ENCODE peak calls at places on chromosomes 1 and 21, in seven cellular contexts. Q, T, C, F, J, S and R are unnamed samples.
A peak's percentile ranks its signal among the peaks of the same experiment; 100 is the strongest.

GRCh38 chr1:165060285-165060793 is 296.2 kb downstream of the LMX1A start:
- DNase-seq in T (no peak), J (no peak), Q (no peak), F (no peak), S (no peak), C (no peak), R (no peak)

GRCh38 chr21:35529141-35529863 is 480.2 kb upstream of the RUNX1 start:
- DNase-seq in C (no peak), F (no peak), T (no peak), S (no peak), Q (no peak), J (no peak), R (peak; percentile 66)

GRCh38 chr1:182674346-182675246 is 9.8 kb downstream of the RGS8 start:
- DNase-seq in S (no peak), T (peak; percentile 55), C (no peak), Q (no peak), J (no peak), F (no peak), R (no peak)

GRCh38 chr1:171563675-171564074 is 58.4 kb upstream of the MYOCOS start:
- DNase-seq in T (no peak), C (no peak), Q (no peak), F (no peak), S (no peak), J (no peak), R (no peak)

GRCh38 chr1:199283814-199284213 is 645.0 kb downstream of the PTPRC start:
- DNase-seq in C (no peak), F (no peak), Q (no peak), J (no peak), T (no peak), S (no peak), R (peak; percentile 34)

GRCh38 chr1:227416156-227416865 is 98.0 kb upstream of the CDC42BPA start:
- DNase-seq in S (no peak), T (no peak), C (no peak), F (no peak), J (no peak), Q (no peak), R (no peak)

GRCh38 chr1:53682369-53682685 is 56.6 kb downstream of the GLIS1 start:
- DNase-seq in Q (no peak), T (no peak), F (no peak), S (no peak), C (no peak), J (no peak), R (no peak)

GRCh38 chr1:233168384-233168783 is 127.1 kb downstream of the PCNX2 start:
- DNase-seq in C (peak; percentile 16), J (no peak), S (no peak), F (no peak), T (no peak), Q (no peak), R (no peak)

GRCh38 chr1:198643001-198643400 is 4.2 kb downstream of the PTPRC start:
- DNase-seq in F (no peak), T (no peak), S (no peak), Q (no peak), C (no peak), J (no peak), R (no peak)

GRCh38 chr21:37654596-37654995 is 261.7 kb downstream of the KCNJ6 start:
- DNase-seq in C (no peak), F (no peak), Q (no peak), T (no peak), S (no peak), J (no peak), R (no peak)

GRCh38 chr1:100115524-100115923 is 17.2 kb downstream of the SASS6 start:
- DNase-seq in Q (no peak), S (no peak), F (no peak), J (no peak), T (no peak), C (no peak), R (no peak)

GRCh38 chr1:241582921-241583321 is 50.7 kb downstream of the KMO start:
- DNase-seq in Q (no peak), C (no peak), T (peak; percentile 6), F (no peak), S (no peak), J (no peak), R (no peak)

GRCh38 chr1:159916240-159917051 is 8.9 kb downstream of the TAGLN2 start:
- DNase-seq in F (peak; percentile 98), J (peak; percentile 84), C (peak; percentile 91), T (peak; percentile 77), Q (no peak), S (no peak), R (no peak)

GRCh38 chr1:99503276-99503747 is 142.6 kb upstream of the PALMD start:
- DNase-seq in Q (no peak), C (no peak), T (no peak), F (no peak), S (no peak), J (no peak), R (no peak)

GRCh38 chr1:77976433-77977076 is 2.3 kb downstream of the FUBP1 start:
- DNase-seq in J (peak; percentile 18), C (peak; percentile 24), S (no peak), T (no peak), Q (no peak), F (no peak), R (no peak)

GRCh38 chr1:171645553-171646336 is 6.7 kb downstream of the MYOC start:
- DNase-seq in Q (no peak), C (no peak), J (no peak), S (no peak), F (no peak), T (no peak), R (no peak)

GRCh38 chr1:233662503-233663105 is 48.7 kb downstream of the KCNK1 start:
- DNase-seq in J (no peak), Q (no peak), T (no peak), F (no peak), S (no peak), C (no peak), R (no peak)

GRCh38 chr1:163066686-163067085 is 2.5 kb upstream of the RGS4 start:
- DNase-seq in S (no peak), C (no peak), F (no peak), J (no peak), Q (no peak), T (no peak), R (no peak)

GRCh38 chr1:163069142-163069541 is at the start of gene RGS4:
- DNase-seq in S (no peak), F (no peak), J (peak; percentile 93), Q (peak; percentile 63), C (peak; percentile 94), T (peak; percentile 95), R (no peak)

GRCh38 chr1:163066168-163066567 is 3.0 kb upstream of the RGS4 start:
- DNase-seq in Q (no peak), T (no peak), S (no peak), C (no peak), F (no peak), J (no peak), R (no peak)

GRCh38 chr1:163069655-163070277 is 605 bp downstream of the RGS4 start:
- DNase-seq in J (no peak), Q (no peak), C (no peak), F (no peak), T (no peak), S (no peak), R (no peak)

GRCh38 chr1:163068716-163069115 is 445 bp upstream of the RGS4 start:
- DNase-seq in S (no peak), J (no peak), F (no peak), Q (no peak), C (no peak), T (no peak), R (no peak)
- H3K4me3 ChIP-seq in S (no peak overlapping the region), J (peak overlapping the region; percentile 21), F (no peak overlapping the region), Q (no peak overlapping the region), C (no peak overlapping the region), T (peak overlapping the region; percentile 12), R (no peak overlapping the region)

GRCh38 chr1:205041121-205041758 is 1.8 kb upstream of the CNTN2 start:
- DNase-seq in C (no peak), F (no peak), Q (no peak), S (no peak), T (no peak), J (no peak), R (no peak)

GRCh38 chr1:205032512-205032911 is 10.5 kb upstream of the CNTN2 start:
- DNase-seq in J (no peak), S (no peak), C (no peak), Q (no peak), T (no peak), F (no peak), R (no peak)

GRCh38 chr1:205041998-205042910 is 758 bp upstream of the CNTN2 start:
- DNase-seq in F (no peak), Q (no peak), S (no peak), C (no peak), T (no peak), J (no peak), R (no peak)

GRCh38 chr1:205038132-205038786 is 4.8 kb upstream of the CNTN2 start:
- DNase-seq in T (no peak), S (no peak), J (no peak), F (no peak), C (no peak), Q (no peak), R (no peak)

DNA sequence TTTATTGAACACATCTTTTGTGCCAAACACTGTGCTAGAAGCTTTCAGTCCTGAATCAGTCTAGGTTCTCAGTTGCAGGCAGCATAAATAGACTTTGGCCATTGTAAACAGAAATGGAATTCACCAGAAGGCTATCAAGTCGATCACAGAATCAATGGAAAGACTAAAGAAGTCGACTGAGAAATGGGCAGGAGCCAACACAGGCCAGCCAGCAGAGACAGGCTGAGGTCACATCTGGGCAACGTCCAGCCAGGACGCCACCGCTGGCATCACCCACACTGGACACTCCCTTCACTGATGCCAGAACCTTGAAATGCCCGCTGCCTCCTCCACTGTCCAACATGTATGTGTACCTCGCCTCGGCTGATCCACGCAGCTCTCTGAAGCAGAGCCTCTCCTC is 5.5 kb upstream of the CNTN2 start:
- DNase-seq in S (no peak), C (no peak), J (no peak), Q (no peak), F (no peak), T (no peak), R (no peak)
- TF ChIP-seq EZH2 in S (no peak), C (no peak), J (no peak), Q (no peak), F (no peak), T (no peak), R (no peak)

GRCh38 chr1:15155760-15156743 is 2.5 kb downstream of the TMEM51 start:
- DNase-seq in T (no peak), F (no peak), S (peak; percentile 53), Q (no peak), J (no peak), C (no peak), R (peak; percentile 65)
- H3K4me3 ChIP-seq in T (no peak overlapping the region), F (no peak overlapping the region), S (peak overlapping the region; percentile 65), Q (no peak overlapping the region), J (no peak overlapping the region), C (no peak overlapping the region), R (peak overlapping the region; percentile 15)

DNA sequence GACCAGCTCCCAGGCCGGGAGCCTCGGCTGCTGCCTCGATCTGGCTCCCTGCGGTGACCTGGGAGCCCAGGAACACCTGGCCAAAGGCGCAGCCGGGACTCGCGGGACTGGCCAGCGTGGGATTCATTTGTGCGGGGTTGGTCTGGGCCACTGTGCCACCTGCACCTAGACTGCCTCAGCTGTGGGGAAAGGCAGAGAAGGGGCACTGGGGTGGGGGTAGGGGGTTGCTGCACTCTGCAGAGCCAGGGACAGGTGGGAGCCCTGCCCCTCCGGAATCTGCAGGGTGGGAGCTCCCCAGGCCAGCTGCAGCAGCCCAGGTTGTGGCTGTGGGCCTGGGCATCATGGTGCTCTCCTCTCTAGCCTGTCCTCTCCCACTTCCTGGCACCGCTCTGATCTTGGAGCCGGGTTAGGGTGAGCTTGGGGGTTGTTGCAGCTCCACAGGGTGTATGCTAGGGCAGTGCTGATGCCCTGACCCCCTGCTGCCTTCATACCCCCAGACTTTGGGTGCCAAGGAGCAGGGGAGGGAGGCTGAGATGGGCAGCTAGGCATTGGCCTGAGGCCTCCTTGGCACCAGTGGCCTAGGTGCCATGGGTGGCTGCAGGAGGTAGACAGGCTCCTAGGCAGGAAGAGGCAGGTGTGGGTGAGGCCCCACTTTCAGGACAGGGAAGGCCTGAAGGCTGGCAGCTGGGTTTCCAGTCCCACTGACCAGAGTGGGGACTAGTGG is 57.5 kb upstream of the ETV3 start:
- DNase-seq in T (no peak), C (no peak), S (no peak), F (no peak), J (no peak), Q (peak; percentile 53), R (no peak)
- TF ChIP-seq EZH2 in T (no peak), C (peak; percentile 3), S (no peak), F (no peak), J (no peak), Q (no peak), R (no peak)